ENCODE peak calls at places on chromosomes 2 and 18, in ten cellular contexts. One of them, this sample, is unnamed.

GRCh38 chr2:72539145-72539552 is 286.7 kb downstream of the EXOC6B start:
- DNase-seq in mesendoderm: peak; percentile 22
- DNase-seq in stimulated activated CD4-positive, alpha-beta T cell treated with anti-CD3 and anti-CD28 coated beads, Interleukin-4, amount 100 ng/mL, for 1 hour: no peak
- DNase-seq in cardiac muscle cell: peak; percentile 90
- DNase-seq in uterus: no peak
- DNase-seq in AG04449: peak; percentile 10
- DNase-seq in H7: peak; percentile 5
- DNase-seq in HuH-7.5: no peak
- DNase-seq in C1 segment of cervical spinal cord: no peak
- DNase-seq in NCI-H187: no peak
- DNase-seq in this sample: no peak

GRCh38 chr2:24365051-24365450 is 4.7 kb upstream of the ITSN2 start:
- DNase-seq in AG04449: no peak
- DNase-seq in H7: no peak
- DNase-seq in C1 segment of cervical spinal cord: no peak
- DNase-seq in uterus: peak; percentile 69
- DNase-seq in cardiac muscle cell: no peak
- DNase-seq in NCI-H187: no peak
- DNase-seq in stimulated activated CD4-positive, alpha-beta T cell treated with anti-CD3 and anti-CD28 coated beads, Interleukin-4, amount 100 ng/mL, for 1 hour: no peak
- DNase-seq in mesendoderm: no peak
- DNase-seq in HuH-7.5: no peak
- DNase-seq in this sample: peak; percentile 95

GRCh38 chr18:5787936-5788335 is 107.4 kb downstream of the TMEM200C start:
- DNase-seq in uterus: no peak
- DNase-seq in NCI-H187: no peak
- DNase-seq in C1 segment of cervical spinal cord: no peak
- DNase-seq in H7: no peak
- DNase-seq in cardiac muscle cell: no peak
- DNase-seq in mesendoderm: peak; percentile 48
- DNase-seq in stimulated activated CD4-positive, alpha-beta T cell treated with anti-CD3 and anti-CD28 coated beads, Interleukin-4, amount 100 ng/mL, for 1 hour: no peak
- DNase-seq in HuH-7.5: no peak
- DNase-seq in AG04449: no peak
- DNase-seq in this sample: no peak

GRCh38 chr2:119647440-119648169 is 31.4 kb upstream of the TMEM177 start:
- DNase-seq in stimulated activated CD4-positive, alpha-beta T cell treated with anti-CD3 and anti-CD28 coated beads, Interleukin-4, amount 100 ng/mL, for 1 hour: no peak
- DNase-seq in NCI-H187: no peak
- DNase-seq in uterus: no peak
- DNase-seq in cardiac muscle cell: peak; percentile 71
- DNase-seq in mesendoderm: no peak
- DNase-seq in H7: no peak
- DNase-seq in C1 segment of cervical spinal cord: no peak
- DNase-seq in HuH-7.5: no peak
- DNase-seq in AG04449: no peak
- DNase-seq in this sample: no peak

GRCh38 chr2:17208511-17208910 is 309.7 kb downstream of the RAD51AP2 start:
- DNase-seq in HuH-7.5: no peak
- DNase-seq in stimulated activated CD4-positive, alpha-beta T cell treated with anti-CD3 and anti-CD28 coated beads, Interleukin-4, amount 100 ng/mL, for 1 hour: no peak
- DNase-seq in mesendoderm: peak; percentile 55
- DNase-seq in cardiac muscle cell: peak; percentile 4
- DNase-seq in uterus: no peak
- DNase-seq in C1 segment of cervical spinal cord: no peak
- DNase-seq in AG04449: no peak
- DNase-seq in H7: no peak
- DNase-seq in NCI-H187: no peak
- DNase-seq in this sample: no peak

GRCh38 chr2:203808041-203808750 is 59.4 kb upstream of the CTLA4 start:
- DNase-seq in uterus: no peak
- DNase-seq in stimulated activated CD4-positive, alpha-beta T cell treated with anti-CD3 and anti-CD28 coated beads, Interleukin-4, amount 100 ng/mL, for 1 hour: no peak
- DNase-seq in HuH-7.5: no peak
- DNase-seq in mesendoderm: peak; percentile 30
- DNase-seq in C1 segment of cervical spinal cord: no peak
- DNase-seq in H7: no peak
- DNase-seq in cardiac muscle cell: peak; percentile 96
- DNase-seq in AG04449: peak; percentile 87
- DNase-seq in NCI-H187: no peak
- DNase-seq in this sample: peak; percentile 81

GRCh38 chr2:29855924-29856639 is 65.3 kb downstream of the ALK start:
- DNase-seq in cardiac muscle cell: no peak
- DNase-seq in uterus: no peak
- DNase-seq in NCI-H187: no peak
- DNase-seq in H7: no peak
- DNase-seq in mesendoderm: no peak
- DNase-seq in stimulated activated CD4-positive, alpha-beta T cell treated with anti-CD3 and anti-CD28 coated beads, Interleukin-4, amount 100 ng/mL, for 1 hour: no peak
- DNase-seq in C1 segment of cervical spinal cord: no peak
- DNase-seq in AG04449: no peak
- DNase-seq in HuH-7.5: no peak
- DNase-seq in this sample: no peak

GRCh38 chr2:6637329-6637728 is 228.4 kb downstream of the CMPK2 start:
- DNase-seq in stimulated activated CD4-positive, alpha-beta T cell treated with anti-CD3 and anti-CD28 coated beads, Interleukin-4, amount 100 ng/mL, for 1 hour: no peak
- DNase-seq in HuH-7.5: no peak
- DNase-seq in AG04449: no peak
- DNase-seq in cardiac muscle cell: no peak
- DNase-seq in NCI-H187: no peak
- DNase-seq in H7: no peak
- DNase-seq in mesendoderm: no peak
- DNase-seq in C1 segment of cervical spinal cord: no peak
- DNase-seq in uterus: no peak
- DNase-seq in this sample: no peak

GRCh38 chr2:221518201-221518936 is 53.7 kb downstream of the EPHA4 start:
- DNase-seq in cardiac muscle cell: peak; percentile 45
- DNase-seq in H7: no peak
- DNase-seq in mesendoderm: peak; percentile 48
- DNase-seq in stimulated activated CD4-positive, alpha-beta T cell treated with anti-CD3 and anti-CD28 coated beads, Interleukin-4, amount 100 ng/mL, for 1 hour: no peak
- DNase-seq in C1 segment of cervical spinal cord: no peak
- DNase-seq in HuH-7.5: no peak
- DNase-seq in uterus: peak; percentile 61
- DNase-seq in NCI-H187: no peak
- DNase-seq in AG04449: no peak
- DNase-seq in this sample: no peak

GRCh38 chr2:134359367-134360081 is 105.7 kb downstream of the MGAT5 start:
- DNase-seq in H7: no peak
- DNase-seq in NCI-H187: no peak
- DNase-seq in AG04449: no peak
- DNase-seq in uterus: no peak
- DNase-seq in mesendoderm: no peak
- DNase-seq in C1 segment of cervical spinal cord: no peak
- DNase-seq in cardiac muscle cell: no peak
- DNase-seq in HuH-7.5: no peak
- DNase-seq in stimulated activated CD4-positive, alpha-beta T cell treated with anti-CD3 and anti-CD28 coated beads, Interleukin-4, amount 100 ng/mL, for 1 hour: no peak
- DNase-seq in this sample: peak; percentile 48

GRCh38 chr2:111671426-111672150 is 212.4 kb downstream of the ANAPC1 start:
- DNase-seq in uterus: peak; percentile 21
- DNase-seq in mesendoderm: no peak
- DNase-seq in HuH-7.5: no peak
- DNase-seq in AG04449: no peak
- DNase-seq in NCI-H187: no peak
- DNase-seq in stimulated activated CD4-positive, alpha-beta T cell treated with anti-CD3 and anti-CD28 coated beads, Interleukin-4, amount 100 ng/mL, for 1 hour: no peak
- DNase-seq in cardiac muscle cell: peak; percentile 70
- DNase-seq in H7: no peak
- DNase-seq in C1 segment of cervical spinal cord: no peak
- DNase-seq in this sample: peak; percentile 58

GRCh38 chr2:135255208-135255607 is 203.1 kb downstream of the RAB3GAP1 start:
- DNase-seq in mesendoderm: no peak
- DNase-seq in cardiac muscle cell: no peak
- DNase-seq in stimulated activated CD4-positive, alpha-beta T cell treated with anti-CD3 and anti-CD28 coated beads, Interleukin-4, amount 100 ng/mL, for 1 hour: no peak
- DNase-seq in uterus: no peak
- DNase-seq in NCI-H187: no peak
- DNase-seq in AG04449: no peak
- DNase-seq in HuH-7.5: no peak
- DNase-seq in C1 segment of cervical spinal cord: no peak
- DNase-seq in H7: no peak
- DNase-seq in this sample: no peak

GRCh38 chr2:226122067-226122466 is 677.6 kb downstream of the IRS1 start:
- DNase-seq in C1 segment of cervical spinal cord: no peak
- DNase-seq in AG04449: no peak
- DNase-seq in uterus: no peak
- DNase-seq in mesendoderm: no peak
- DNase-seq in stimulated activated CD4-positive, alpha-beta T cell treated with anti-CD3 and anti-CD28 coated beads, Interleukin-4, amount 100 ng/mL, for 1 hour: no peak
- DNase-seq in cardiac muscle cell: no peak
- DNase-seq in H7: no peak
- DNase-seq in HuH-7.5: no peak
- DNase-seq in NCI-H187: no peak
- DNase-seq in this sample: no peak

GRCh38 chr2:6977095-6977777 is 60.0 kb downstream of the RNF144A start:
- DNase-seq in H7: no peak
- DNase-seq in mesendoderm: no peak
- DNase-seq in uterus: peak; percentile 62
- DNase-seq in stimulated activated CD4-positive, alpha-beta T cell treated with anti-CD3 and anti-CD28 coated beads, Interleukin-4, amount 100 ng/mL, for 1 hour: no peak
- DNase-seq in AG04449: no peak
- DNase-seq in NCI-H187: no peak
- DNase-seq in HuH-7.5: no peak
- DNase-seq in C1 segment of cervical spinal cord: peak; percentile 36
- DNase-seq in cardiac muscle cell: peak; percentile 66
- DNase-seq in this sample: peak; percentile 65

GRCh38 chr2:8602809-8603208 is 79.0 kb upstream of the ID2 start:
- DNase-seq in HuH-7.5: no peak
- DNase-seq in cardiac muscle cell: no peak
- DNase-seq in uterus: no peak
- DNase-seq in AG04449: no peak
- DNase-seq in H7: no peak
- DNase-seq in NCI-H187: no peak
- DNase-seq in C1 segment of cervical spinal cord: no peak
- DNase-seq in stimulated activated CD4-positive, alpha-beta T cell treated with anti-CD3 and anti-CD28 coated beads, Interleukin-4, amount 100 ng/mL, for 1 hour: no peak
- DNase-seq in mesendoderm: no peak
- DNase-seq in this sample: no peak

GRCh38 chr18:6547476-6547875 is 132.8 kb upstream of the L3MBTL4 start:
- DNase-seq in NCI-H187: no peak
- DNase-seq in H7: no peak
- DNase-seq in HuH-7.5: no peak
- DNase-seq in stimulated activated CD4-positive, alpha-beta T cell treated with anti-CD3 and anti-CD28 coated beads, Interleukin-4, amount 100 ng/mL, for 1 hour: no peak
- DNase-seq in AG04449: no peak
- DNase-seq in C1 segment of cervical spinal cord: no peak
- DNase-seq in cardiac muscle cell: no peak
- DNase-seq in uterus: no peak
- DNase-seq in mesendoderm: no peak
- DNase-seq in this sample: no peak

GRCh38 chr2:150125708-150126107 is 361.8 kb downstream of the RND3 start:
- DNase-seq in uterus: no peak
- DNase-seq in stimulated activated CD4-positive, alpha-beta T cell treated with anti-CD3 and anti-CD28 coated beads, Interleukin-4, amount 100 ng/mL, for 1 hour: no peak
- DNase-seq in AG04449: no peak
- DNase-seq in HuH-7.5: no peak
- DNase-seq in H7: no peak
- DNase-seq in C1 segment of cervical spinal cord: no peak
- DNase-seq in cardiac muscle cell: peak; percentile 65
- DNase-seq in mesendoderm: peak; percentile 60
- DNase-seq in NCI-H187: no peak
- DNase-seq in this sample: no peak

GRCh38 chr2:238706673-238707072 is 141.2 kb upstream of the TWIST2 start:
- DNase-seq in cardiac muscle cell: no peak
- DNase-seq in C1 segment of cervical spinal cord: no peak
- DNase-seq in NCI-H187: no peak
- DNase-seq in mesendoderm: no peak
- DNase-seq in uterus: no peak
- DNase-seq in AG04449: no peak
- DNase-seq in H7: no peak
- DNase-seq in HuH-7.5: no peak
- DNase-seq in stimulated activated CD4-positive, alpha-beta T cell treated with anti-CD3 and anti-CD28 coated beads, Interleukin-4, amount 100 ng/mL, for 1 hour: no peak
- DNase-seq in this sample: no peak

GRCh38 chr2:11870064-11870463 is 123.6 kb downstream of the LPIN1 start:
- DNase-seq in H7: no peak
- DNase-seq in HuH-7.5: no peak
- DNase-seq in cardiac muscle cell: no peak
- DNase-seq in uterus: no peak
- DNase-seq in stimulated activated CD4-positive, alpha-beta T cell treated with anti-CD3 and anti-CD28 coated beads, Interleukin-4, amount 100 ng/mL, for 1 hour: no peak
- DNase-seq in mesendoderm: peak; percentile 69
- DNase-seq in AG04449: no peak
- DNase-seq in NCI-H187: no peak
- DNase-seq in C1 segment of cervical spinal cord: no peak
- DNase-seq in this sample: no peak

GRCh38 chr2:215793747-215794595 is 219.4 kb downstream of the MREG start:
- DNase-seq in HuH-7.5: peak; percentile 12
- DNase-seq in H7: no peak
- DNase-seq in mesendoderm: no peak
- DNase-seq in uterus: peak; percentile 23
- DNase-seq in AG04449: peak; percentile 82
- DNase-seq in cardiac muscle cell: peak; percentile 97
- DNase-seq in NCI-H187: no peak
- DNase-seq in C1 segment of cervical spinal cord: no peak
- DNase-seq in stimulated activated CD4-positive, alpha-beta T cell treated with anti-CD3 and anti-CD28 coated beads, Interleukin-4, amount 100 ng/mL, for 1 hour: no peak
- DNase-seq in this sample: no peak

GRCh38 chr2:7530001-7530400 is 612.8 kb downstream of the RNF144A start:
- DNase-seq in H7: no peak
- DNase-seq in cardiac muscle cell: no peak
- DNase-seq in C1 segment of cervical spinal cord: no peak
- DNase-seq in NCI-H187: no peak
- DNase-seq in uterus: no peak
- DNase-seq in mesendoderm: no peak
- DNase-seq in HuH-7.5: no peak
- DNase-seq in AG04449: no peak
- DNase-seq in stimulated activated CD4-positive, alpha-beta T cell treated with anti-CD3 and anti-CD28 coated beads, Interleukin-4, amount 100 ng/mL, for 1 hour: no peak
- DNase-seq in this sample: no peak

GRCh38 chr2:64923385-64923710 is 65.9 kb upstream of the SLC1A4 start:
- DNase-seq in HuH-7.5: no peak
- DNase-seq in AG04449: no peak
- DNase-seq in NCI-H187: no peak
- DNase-seq in H7: no peak
- DNase-seq in C1 segment of cervical spinal cord: no peak
- DNase-seq in uterus: no peak
- DNase-seq in stimulated activated CD4-positive, alpha-beta T cell treated with anti-CD3 and anti-CD28 coated beads, Interleukin-4, amount 100 ng/mL, for 1 hour: no peak
- DNase-seq in cardiac muscle cell: no peak
- DNase-seq in mesendoderm: no peak
- DNase-seq in this sample: no peak

GRCh38 chr18:67612281-67612680 is 95.8 kb upstream of the DSEL start:
- DNase-seq in C1 segment of cervical spinal cord: no peak
- DNase-seq in HuH-7.5: no peak
- DNase-seq in cardiac muscle cell: no peak
- DNase-seq in uterus: no peak
- DNase-seq in mesendoderm: no peak
- DNase-seq in AG04449: no peak
- DNase-seq in NCI-H187: no peak
- DNase-seq in stimulated activated CD4-positive, alpha-beta T cell treated with anti-CD3 and anti-CD28 coated beads, Interleukin-4, amount 100 ng/mL, for 1 hour: no peak
- DNase-seq in H7: no peak
- DNase-seq in this sample: no peak

GRCh38 chr2:109123586-109124201 is 5.3 kb upstream of the SH3RF3 start:
- DNase-seq in stimulated activated CD4-positive, alpha-beta T cell treated with anti-CD3 and anti-CD28 coated beads, Interleukin-4, amount 100 ng/mL, for 1 hour: no peak
- DNase-seq in H7: no peak
- DNase-seq in C1 segment of cervical spinal cord: no peak
- DNase-seq in uterus: no peak
- DNase-seq in cardiac muscle cell: no peak
- DNase-seq in mesendoderm: no peak
- DNase-seq in AG04449: no peak
- DNase-seq in NCI-H187: no peak
- DNase-seq in HuH-7.5: no peak
- DNase-seq in this sample: no peak

GRCh38 chr2:231715988-231716616 is 7.8 kb downstream of the PTMA start:
- DNase-seq in mesendoderm: peak; percentile 76
- DNase-seq in C1 segment of cervical spinal cord: no peak
- DNase-seq in uterus: no peak
- DNase-seq in NCI-H187: no peak
- DNase-seq in cardiac muscle cell: peak; percentile 52
- DNase-seq in H7: no peak
- DNase-seq in HuH-7.5: no peak
- DNase-seq in stimulated activated CD4-positive, alpha-beta T cell treated with anti-CD3 and anti-CD28 coated beads, Interleukin-4, amount 100 ng/mL, for 1 hour: no peak
- DNase-seq in AG04449: no peak
- DNase-seq in this sample: peak; percentile 64

GRCh38 chr2:3099145-3099859 is 278.3 kb downstream of the EIPR1 start:
- DNase-seq in mesendoderm: no peak
- DNase-seq in stimulated activated CD4-positive, alpha-beta T cell treated with anti-CD3 and anti-CD28 coated beads, Interleukin-4, amount 100 ng/mL, for 1 hour: no peak
- DNase-seq in NCI-H187: no peak
- DNase-seq in HuH-7.5: no peak
- DNase-seq in C1 segment of cervical spinal cord: no peak
- DNase-seq in cardiac muscle cell: no peak
- DNase-seq in AG04449: no peak
- DNase-seq in H7: no peak
- DNase-seq in uterus: no peak
- DNase-seq in this sample: no peak

GRCh38 chr2:73078457-73079411 is 7.2 kb upstream of the SFXN5 start:
- DNase-seq in uterus: no peak
- DNase-seq in HuH-7.5: no peak
- DNase-seq in H7: no peak
- DNase-seq in stimulated activated CD4-positive, alpha-beta T cell treated with anti-CD3 and anti-CD28 coated beads, Interleukin-4, amount 100 ng/mL, for 1 hour: no peak
- DNase-seq in AG04449: no peak
- DNase-seq in mesendoderm: no peak
- DNase-seq in C1 segment of cervical spinal cord: no peak
- DNase-seq in cardiac muscle cell: no peak
- DNase-seq in NCI-H187: no peak
- DNase-seq in this sample: no peak

GRCh38 chr2:25491003-25491696 is 149.4 kb upstream of the DNMT3A start:
- DNase-seq in NCI-H187: no peak
- DNase-seq in C1 segment of cervical spinal cord: no peak
- DNase-seq in AG04449: no peak
- DNase-seq in H7: no peak
- DNase-seq in uterus: no peak
- DNase-seq in stimulated activated CD4-positive, alpha-beta T cell treated with anti-CD3 and anti-CD28 coated beads, Interleukin-4, amount 100 ng/mL, for 1 hour: no peak
- DNase-seq in HuH-7.5: no peak
- DNase-seq in mesendoderm: no peak
- DNase-seq in cardiac muscle cell: peak; percentile 39
- DNase-seq in this sample: no peak